ENCODE peak calls at places on chromosomes 16 and 17, in nine cellular contexts. L is tibial nerve, V is H1, J is transverse colon, O is A549, Q is stomach, R is sigmoid colon, S is suprapubic skin, W is K562. E is an unnamed sample.

GRCh38 chr17:65589321-65589720 is 27.9 kb upstream of the AXIN2 start:
- DNase-seq in O (no peak), V (no peak), L (no peak), Q (no peak), S (no peak), J (no peak), W (no peak), R (no peak), E (no peak)

GRCh38 chr17:4609761-4610160 is 25.4 kb downstream of the SMTNL2 start:
- DNase-seq in V (no peak), L (no peak), J (no peak), R (no peak), W (no peak), Q (no peak), S (no peak), O (no peak), E (no peak)

GRCh38 chr17:62780273-62780672 is 27.8 kb downstream of the MARCHF10 start:
- DNase-seq in L (no peak), R (no peak), J (no peak), Q (peak; percentile 86), W (no peak), S (no peak), O (no peak), V (no peak), E (peak; percentile 37)

GRCh38 chr17:51365090-51365489 is 104.7 kb downstream of the UTP18 start:
- DNase-seq in O (no peak), W (peak; percentile 47), J (no peak), R (no peak), Q (no peak), S (no peak), L (no peak), V (no peak), E (no peak)

GRCh38 chr17:49576121-49576905 is 642 bp downstream of the NXPH3 start:
- DNase-seq in S (no peak), L (peak; percentile 31), O (no peak), J (no peak), V (peak; percentile 87), W (peak; percentile 62), Q (no peak), R (peak; percentile 89), E (peak; percentile 69)

GRCh38 chr16:50685456-50686058 is 4.4 kb upstream of the SNX20 start:
- DNase-seq in W (no peak), V (no peak), S (no peak), O (no peak), R (no peak), J (no peak), L (no peak), Q (no peak), E (no peak)

GRCh38 chr17:72366626-72367025 is 245.8 kb downstream of the SOX9 start:
- DNase-seq in Q (no peak), V (no peak), O (no peak), J (no peak), L (no peak), S (no peak), R (no peak), W (no peak), E (no peak)

GRCh38 chr16:9109255-9109654 is 17.8 kb downstream of the HAPSTR1 start:
- DNase-seq in L (no peak), J (no peak), S (no peak), V (no peak), R (no peak), W (no peak), Q (no peak), O (no peak), E (no peak)

GRCh38 chr16:58230259-58230658 is 32.4 kb upstream of the CSNK2A2 start:
- DNase-seq in O (no peak), J (no peak), S (no peak), W (no peak), Q (no peak), L (no peak), V (no peak), R (no peak), E (no peak)

GRCh38 chr17:7930841-7931631 is 710 bp downstream of the TRAPPC1 start:
- DNase-seq in J (no peak), W (no peak), L (no peak), V (no peak), S (no peak), R (no peak), Q (no peak), O (peak; percentile 65), E (peak; percentile 36)

GRCh38 chr17:4247361-4247980 is 16.3 kb downstream of the ANKFY1 start:
- DNase-seq in Q (no peak), R (no peak), V (no peak), O (no peak), L (no peak), S (no peak), J (peak; percentile 28), W (no peak), E (no peak)

GRCh38 chr17:57995076-57995956 is 7.3 kb upstream of the VEZF1 start:
- DNase-seq in J (peak; percentile 66), O (peak; percentile 95), L (peak; percentile 61), V (no peak), R (peak; percentile 91), S (peak; percentile 71), Q (peak; percentile 66), W (peak; percentile 75), E (peak; percentile 58)

GRCh38 chr17:725084-725483 is 7.3 kb upstream of the TLCD3A start:
- DNase-seq in W (no peak), O (no peak), V (no peak), J (no peak), R (no peak), S (no peak), Q (no peak), L (no peak), E (no peak)

GRCh38 chr16:3001316-3001715 is 11.4 kb upstream of the CLDN9 start:
- DNase-seq in Q (no peak), J (no peak), S (no peak), W (no peak), V (no peak), O (no peak), L (no peak), R (no peak), E (no peak)

GRCh38 chr17:17913695-17914332 is 58.4 kb downstream of the TOM1L2 start:
- DNase-seq in J (peak; percentile 88), W (peak; percentile 87), R (peak; percentile 92), O (peak; percentile 97), V (no peak), Q (peak; percentile 60), L (peak; percentile 28), S (peak; percentile 81), E (peak; percentile 73)

GRCh38 chr16:53502331-53503269 is at the start of gene AKTIP:
- DNase-seq in L (no peak), R (peak; percentile 79), O (no peak), J (peak; percentile 62), Q (peak; percentile 79), S (peak; percentile 79), W (no peak), V (peak; percentile 57), E (no peak)

GRCh38 chr16:84042308-84042878 is at the start of gene SLC38A8:
- DNase-seq in V (no peak), R (no peak), S (no peak), Q (no peak), J (no peak), O (no peak), W (no peak), L (no peak), E (no peak)

GRCh38 chr16:3074860-3075545 is 9.6 kb downstream of the IL32 start:
- DNase-seq in O (no peak), S (no peak), R (no peak), W (no peak), J (peak; percentile 63), Q (peak; percentile 46), L (no peak), V (no peak), E (no peak)

GRCh38 chr17:64498308-64499203 is 1.7 kb upstream of the POLG2 start:
- DNase-seq in J (no peak), L (no peak), S (no peak), W (no peak), R (no peak), V (no peak), O (no peak), Q (no peak), E (no peak)

GRCh38 chr17:78476973-78477372 is 98.5 kb downstream of the PGS1 start:
- DNase-seq in Q (no peak), W (no peak), R (no peak), O (no peak), V (no peak), J (no peak), L (no peak), S (no peak), E (no peak)

GRCh38 chr17:34816806-34817205 is 144.5 kb downstream of the CCT6B start:
- DNase-seq in Q (no peak), L (no peak), O (no peak), R (no peak), V (no peak), S (no peak), J (no peak), W (no peak), E (no peak)
- TF ChIP-seq EP300 in Q (no peak), L (no peak), O (no peak), R (no peak), V (no peak), S (no peak), J (no peak), W (no peak), E (no peak)

GRCh38 chr16:81499576-81500380 is 55.2 kb downstream of the CMIP start:
- DNase-seq in S (no peak), J (no peak), O (no peak), L (no peak), W (no peak), Q (no peak), V (no peak), R (no peak), E (no peak)
- H3K4me1 ChIP-seq in S (peaks cover 58% of the 10 kb centered on the region), J (peaks cover 3% of the 10 kb centered on the region), O (peaks cover 98% of the 10 kb centered on the region), L (peaks cover 14% of the 10 kb centered on the region), W (peaks cover 53% of the 10 kb centered on the region), Q (peaks cover 70% of the 10 kb centered on the region), V (peaks cover 5% of the 10 kb centered on the region), R (peaks cover 21% of the 10 kb centered on the region), E (no peaks in the 10 kb centered on the region)

GRCh38 chr17:2215616-2216364 is 87.8 kb downstream of the SMG6 start:
- DNase-seq in S (peak; percentile 79), V (peak; percentile 59), L (peak; percentile 73), J (peak; percentile 72), W (no peak), R (peak; percentile 89), O (no peak), Q (peak; percentile 57), E (peak; percentile 82)
- TF ChIP-seq EP300 in S (no peak), V (no peak), L (peak; percentile 52), J (no peak), W (no peak), R (no peak), O (no peak), Q (no peak), E (no peak)

DNA sequence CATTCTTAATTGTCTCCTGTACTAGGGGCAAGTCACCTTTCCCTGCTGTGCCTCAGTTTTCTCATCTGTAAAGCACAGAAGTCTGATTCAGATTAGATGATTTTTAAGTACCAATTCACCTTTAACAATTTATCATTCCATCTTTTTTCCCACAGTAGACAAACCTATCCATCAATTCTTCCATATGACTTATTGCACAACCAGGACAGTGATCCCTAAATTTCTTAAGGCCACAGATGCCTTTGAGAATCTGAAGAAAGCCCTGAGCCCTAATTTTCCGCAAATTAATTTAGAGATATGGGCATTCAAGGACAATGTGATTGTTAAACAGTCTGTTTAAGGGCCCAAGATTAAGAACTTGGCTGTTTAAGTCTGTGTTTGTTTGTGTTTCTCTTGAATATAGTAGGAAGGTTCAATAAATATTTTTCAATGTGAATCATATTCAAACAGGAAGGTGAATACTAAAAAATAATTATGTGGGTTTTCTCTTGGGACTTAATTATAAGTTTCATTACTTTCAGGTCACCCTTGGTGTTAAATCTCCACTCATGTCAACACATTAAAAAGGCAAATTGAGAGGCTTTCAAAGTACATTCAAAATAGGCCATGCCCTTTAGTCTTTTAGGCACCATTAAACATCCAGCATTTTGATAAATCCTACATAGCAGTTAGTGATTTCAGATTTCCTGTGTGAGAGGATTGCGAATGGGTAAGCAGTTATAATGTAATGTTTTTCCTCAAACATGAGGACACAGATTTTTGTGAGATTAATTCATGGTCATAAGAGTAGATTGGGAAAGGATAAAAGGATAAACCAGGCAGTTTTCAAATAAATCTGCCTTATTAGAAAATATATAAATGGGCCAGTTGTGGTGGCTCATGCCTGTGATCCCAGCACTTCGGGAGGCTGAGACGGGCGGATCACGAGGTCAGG is 34.9 kb upstream of the MMD start:
- DNase-seq in R (no peak), O (no peak), Q (no peak), L (no peak), J (no peak), S (no peak), W (no peak), V (no peak), E (no peak)
- H3K4me1 ChIP-seq in R (peaks cover 41% of the 10 kb centered on the region), O (peaks cover 67% of the 10 kb centered on the region), Q (peaks cover 32% of the 10 kb centered on the region), L (no peaks in the 10 kb centered on the region), J (peaks cover 24% of the 10 kb centered on the region), S (peaks cover 7% of the 10 kb centered on the region), W (peaks cover 25% of the 10 kb centered on the region), V (peaks cover 5% of the 10 kb centered on the region), E (no peaks in the 10 kb centered on the region)

E was measured in ovary.